ENCODE peak calls at places on chromosomes 11 and 22, in ten cellular contexts. S is GM23338; W is A549; P is gastrocnemius medialis; E is left ventricle myocardium inferior; K is psoas muscle; C is K562; U is heart right ventricle; R is CD8-positive, alpha-beta T cell; B is HCT116. I is an unnamed sample.

GRCh38 chr11:9053631-9054030 is 37.8 kb downstream of the SCUBE2 start:
- DNase-seq in S (no peak), W (no peak), P (no peak), E (no peak), K (no peak), C (no peak), U (no peak), R (no peak), B (no peak), I (no peak)

GRCh38 chr22:49322231-49322630 is 505.4 kb downstream of the BRD1 start:
- DNase-seq in S (no peak), W (no peak), P (no peak), E (no peak), K (no peak), C (no peak), U (no peak), R (no peak), B (no peak), I (no peak)

GRCh38 chr11:110182886-110183285 is 89.7 kb downstream of the ZC3H12C start:
- DNase-seq in S (no peak), W (no peak), P (no peak), E (no peak), K (no peak), C (no peak), U (no peak), R (no peak), B (peak; percentile 60), I (no peak)

GRCh38 chr11:92224394-92225205 is at the start of gene FAT3:
- DNase-seq in S (peak; percentile 81), W (peak; percentile 56), P (no peak), E (no peak), K (peak; percentile 35), C (no peak), U (peak; percentile 13), R (no peak), B (no peak), I (peak; percentile 47)

GRCh38 chr22:23168381-23169031 is 11.8 kb upstream of the BCR start:
- DNase-seq in S (no peak), W (no peak), P (no peak), E (no peak), K (no peak), C (no peak), U (no peak), R (no peak), B (no peak), I (no peak)

GRCh38 chr22:31089101-31090100 is 8.3 kb downstream of the SMTN start:
- DNase-seq in S (peak; percentile 59), W (peak; percentile 31), P (peak; percentile 44), E (no peak), K (peak; percentile 59), C (peak; percentile 61), U (peak; percentile 71), R (no peak), B (no peak), I (peak; percentile 22)

GRCh38 chr11:65739022-65739421 is 18.4 kb upstream of the RNASEH2C start:
- DNase-seq in S (no peak), W (no peak), P (no peak), E (no peak), K (no peak), C (no peak), U (no peak), R (no peak), B (no peak), I (no peak)

GRCh38 chr11:69196322-69197169 is 40.8 kb downstream of the SMIM38 start:
- DNase-seq in S (no peak), W (no peak), P (no peak), E (no peak), K (no peak), C (no peak), U (no peak), R (no peak), B (no peak), I (no peak)

GRCh38 chr11:101430236-101430635 is 153.6 kb downstream of the TRPC6 start:
- DNase-seq in S (no peak), W (no peak), P (no peak), E (no peak), K (no peak), C (no peak), U (no peak), R (no peak), B (no peak), I (no peak)

GRCh38 chr11:10444725-10445286 is 10.3 kb upstream of the AMPD3 start:
- DNase-seq in S (no peak), W (no peak), P (no peak), E (no peak), K (no peak), C (no peak), U (no peak), R (no peak), B (no peak), I (no peak)

GRCh38 chr22:21896951-21897513 is 29.6 kb upstream of the MAPK1 start:
- DNase-seq in S (no peak), W (no peak), P (no peak), E (no peak), K (no peak), C (no peak), U (no peak), R (no peak), B (no peak), I (no peak)

GRCh38 chr11:17780668-17781067 is 46.1 kb downstream of the KCNC1 start:
- DNase-seq in S (no peak), W (no peak), P (no peak), E (no peak), K (no peak), C (no peak), U (no peak), R (no peak), B (no peak), I (no peak)

GRCh38 chr11:23644443-23644842 is 784.2 kb upstream of the CCDC179 start:
- DNase-seq in S (peak; percentile 12), W (no peak), P (no peak), E (no peak), K (no peak), C (no peak), U (no peak), R (no peak), B (no peak), I (no peak)

GRCh38 chr22:37971475-37972434 is 12.6 kb downstream of the SOX10 start:
- DNase-seq in S (peak; percentile 76), W (no peak), P (no peak), E (no peak), K (no peak), C (no peak), U (no peak), R (no peak), B (no peak), I (no peak)

DNA sequence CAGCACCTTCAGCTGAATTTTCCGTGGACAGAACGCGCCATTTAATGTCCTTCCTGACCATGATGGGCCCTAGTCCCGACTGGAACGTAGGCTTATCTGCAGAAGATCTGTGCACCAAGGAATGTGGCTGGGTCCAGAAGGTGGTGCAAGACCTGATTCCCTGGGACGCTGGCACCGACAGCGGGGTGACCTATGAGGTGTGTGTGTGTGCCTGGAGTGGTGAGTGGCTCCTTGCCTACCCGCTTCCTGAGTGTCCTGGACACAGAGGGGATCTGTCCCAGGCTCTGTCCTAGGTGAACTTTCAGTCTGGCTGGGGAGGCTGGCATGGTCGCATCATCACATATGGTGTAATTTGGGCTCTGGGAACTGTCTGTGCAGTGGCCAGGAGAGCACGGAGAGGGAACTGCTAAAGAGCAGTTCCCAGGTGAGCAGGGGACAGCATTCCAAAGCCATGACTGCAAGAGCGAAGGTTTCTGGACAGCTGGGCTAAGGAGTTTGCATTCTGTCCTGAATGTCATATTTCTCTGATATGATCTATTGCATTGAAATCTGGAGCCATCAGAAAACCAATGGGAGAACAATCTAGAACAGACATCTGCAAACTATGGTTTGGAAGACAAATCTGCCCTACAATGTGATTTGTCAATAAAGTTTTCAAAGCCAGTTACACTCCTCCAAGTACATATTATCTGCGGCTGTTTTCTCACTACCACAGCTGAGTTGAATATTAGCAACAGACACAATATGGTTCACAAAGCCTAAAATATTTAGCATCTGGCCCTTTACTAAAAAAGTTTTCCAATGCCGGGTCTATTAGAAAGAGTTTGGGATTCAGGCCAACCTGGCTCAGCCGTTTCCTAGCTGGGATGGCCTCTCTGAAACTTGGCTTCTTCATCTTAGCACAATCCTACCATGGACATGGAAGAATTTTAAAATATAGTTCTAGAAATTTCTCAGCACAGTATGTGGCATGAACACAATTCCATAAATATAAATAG is 104.2 kb downstream of the RRAS2 start:
- DNase-seq in S (no peak), W (no peak), P (no peak), E (no peak), K (no peak), C (no peak), U (no peak), R (no peak), B (no peak), I (no peak)
- H3K27ac ChIP-seq in S (no peak overlapping the region), W (no peak overlapping the region), P (no peak overlapping the region), E (no peak overlapping the region), K (no peak overlapping the region), C (no peak overlapping the region), U (no peak overlapping the region), R (no peak overlapping the region), B (no peak overlapping the region), I (no peak overlapping the region)

DNA sequence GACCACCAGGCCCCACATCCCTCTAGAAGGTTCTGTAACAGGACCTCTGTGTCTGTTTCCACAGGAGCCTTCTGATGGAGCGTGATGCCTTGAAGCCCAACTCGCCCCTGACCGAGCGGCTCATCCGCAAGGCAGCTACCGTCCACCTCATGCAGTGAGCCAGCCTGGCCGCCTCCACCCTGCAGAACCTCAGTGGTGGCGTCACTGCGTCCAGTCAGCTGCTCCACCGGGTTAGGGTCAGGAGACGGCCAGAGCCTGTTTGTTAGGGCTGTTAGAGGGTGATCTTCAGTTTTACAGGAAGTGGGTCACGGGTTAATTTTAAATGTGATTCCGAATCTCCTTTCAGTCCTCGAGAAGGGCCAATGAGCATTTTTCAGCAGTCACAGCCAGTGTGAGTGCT is 3.9 kb upstream of the GTSE1 start:
- DNase-seq in S (no peak), W (no peak), P (no peak), E (no peak), K (no peak), C (no peak), U (no peak), R (no peak), B (no peak), I (no peak)
- H3K27ac ChIP-seq in S (no peak overlapping the region), W (no peak overlapping the region), P (no peak overlapping the region), E (peak overlapping the region; percentile 27), K (no peak overlapping the region), C (no peak overlapping the region), U (no peak overlapping the region), R (no peak overlapping the region), B (no peak overlapping the region), I (no peak overlapping the region)

DNA sequence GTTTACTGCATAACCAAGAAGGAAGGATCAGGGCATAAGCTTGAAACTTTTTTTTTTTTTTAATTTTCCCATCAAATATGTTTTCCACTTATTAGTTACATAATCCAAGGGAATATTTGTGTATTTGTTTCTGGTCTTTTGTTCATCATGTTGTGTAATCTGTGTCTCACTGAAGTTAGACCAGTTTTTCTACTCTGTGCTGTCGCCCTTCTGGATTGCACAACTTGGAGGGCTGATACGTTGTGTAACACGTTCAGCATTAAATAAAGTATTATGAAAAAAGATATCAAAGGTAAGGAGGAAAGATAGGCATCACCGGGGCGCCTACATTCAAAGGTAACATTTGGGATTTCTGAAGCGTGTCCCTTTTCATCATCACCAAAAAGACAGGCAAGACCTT is 3.3 kb upstream of the E2F8 start:
- DNase-seq in S (no peak), W (no peak), P (no peak), E (no peak), K (no peak), C (no peak), U (no peak), R (no peak), B (no peak), I (no peak)
- H3K27ac ChIP-seq in S (no peak overlapping the region), W (no peak overlapping the region), P (no peak overlapping the region), E (no peak overlapping the region), K (no peak overlapping the region), C (no peak overlapping the region), U (no peak overlapping the region), R (no peak overlapping the region), B (no peak overlapping the region), I (no peak overlapping the region)

GRCh38 chr11:36657610-36658225 is 59.7 kb upstream of the RAG2 start:
- DNase-seq in S (no peak), W (no peak), P (no peak), E (no peak), K (no peak), C (no peak), U (no peak), R (no peak), B (no peak), I (no peak)
- H3K27ac ChIP-seq in S (no peak overlapping the region), W (no peak overlapping the region), P (no peak overlapping the region), E (no peak overlapping the region), K (no peak overlapping the region), C (no peak overlapping the region), U (no peak overlapping the region), R (no peak overlapping the region), B (no peak overlapping the region), I (no peak overlapping the region)